ENCODE peak calls at places on chromosomes 11 and 22, in five cellular contexts. One of them, this sample, is unnamed.

GRCh38 chr11:130666781-130667251 is 218.4 kb downstream of the ADAMTS15 start:
- DNase-seq in endodermal cell: no peak
- DNase-seq in activated CD8-positive, alpha-beta T cell treated with anti-CD3 and anti-CD28 coated beads for 36 hours: no peak
- DNase-seq in neural progenitor cell: no peak
- DNase-seq in endothelial cell: no peak
- DNase-seq in this sample: no peak

GRCh38 chr22:39360674-39361413 is 11.1 kb downstream of the SYNGR1 start:
- DNase-seq in neural progenitor cell: peak
- DNase-seq in activated CD8-positive, alpha-beta T cell treated with anti-CD3 and anti-CD28 coated beads for 36 hours: no peak
- DNase-seq in endodermal cell: peak
- DNase-seq in endothelial cell: no peak
- DNase-seq in this sample: no peak

GRCh38 chr11:80502511-80502910 is 1061.7 kb upstream of the TENM4 start:
- DNase-seq in endothelial cell: no peak
- DNase-seq in neural progenitor cell: peak
- DNase-seq in endodermal cell: no peak
- DNase-seq in activated CD8-positive, alpha-beta T cell treated with anti-CD3 and anti-CD28 coated beads for 36 hours: no peak
- DNase-seq in this sample: no peak

GRCh38 chr22:33917744-33918406 is 2.4 kb downstream of the LARGE1 start:
- DNase-seq in neural progenitor cell: peak
- DNase-seq in endodermal cell: peak
- DNase-seq in endothelial cell: no peak
- DNase-seq in activated CD8-positive, alpha-beta T cell treated with anti-CD3 and anti-CD28 coated beads for 36 hours: no peak
- DNase-seq in this sample: peak

GRCh38 chr22:47408409-47408808 is 646.0 kb downstream of the TBC1D22A start:
- DNase-seq in neural progenitor cell: no peak
- DNase-seq in endothelial cell: no peak
- DNase-seq in activated CD8-positive, alpha-beta T cell treated with anti-CD3 and anti-CD28 coated beads for 36 hours: no peak
- DNase-seq in endodermal cell: no peak
- DNase-seq in this sample: no peak

GRCh38 chr11:12271826-12272366 is 105.5 kb upstream of the PARVA start:
- DNase-seq in endothelial cell: no peak
- DNase-seq in activated CD8-positive, alpha-beta T cell treated with anti-CD3 and anti-CD28 coated beads for 36 hours: no peak
- DNase-seq in endodermal cell: no peak
- DNase-seq in neural progenitor cell: no peak
- DNase-seq in this sample: no peak

GRCh38 chr11:131064373-131064991 is 148.2 kb upstream of the SNX19 start:
- DNase-seq in activated CD8-positive, alpha-beta T cell treated with anti-CD3 and anti-CD28 coated beads for 36 hours: peak
- DNase-seq in endothelial cell: peak
- DNase-seq in endodermal cell: peak
- DNase-seq in neural progenitor cell: peak
- DNase-seq in this sample: peak

GRCh38 chr11:66720223-66720898 is 8.7 kb downstream of the SPTBN2 start:
- DNase-seq in endothelial cell: peak
- DNase-seq in endodermal cell: peak
- DNase-seq in activated CD8-positive, alpha-beta T cell treated with anti-CD3 and anti-CD28 coated beads for 36 hours: peak
- DNase-seq in neural progenitor cell: peak
- DNase-seq in this sample: no peak

GRCh38 chr11:69283446-69283845 is 10.5 kb upstream of the MYEOV start:
- DNase-seq in activated CD8-positive, alpha-beta T cell treated with anti-CD3 and anti-CD28 coated beads for 36 hours: no peak
- DNase-seq in endothelial cell: no peak
- DNase-seq in endodermal cell: no peak
- DNase-seq in neural progenitor cell: no peak
- DNase-seq in this sample: no peak

GRCh38 chr11:7858001-7858400 is 61.3 kb upstream of the OR5P2 start:
- DNase-seq in endodermal cell: no peak
- DNase-seq in endothelial cell: no peak
- DNase-seq in neural progenitor cell: no peak
- DNase-seq in activated CD8-positive, alpha-beta T cell treated with anti-CD3 and anti-CD28 coated beads for 36 hours: no peak
- DNase-seq in this sample: no peak

GRCh38 chr11:109123811-109124787 is 297.9 kb upstream of the C11orf87 start:
- DNase-seq in neural progenitor cell: no peak
- DNase-seq in endodermal cell: peak
- DNase-seq in endothelial cell: no peak
- DNase-seq in activated CD8-positive, alpha-beta T cell treated with anti-CD3 and anti-CD28 coated beads for 36 hours: no peak
- DNase-seq in this sample: no peak

GRCh38 chr11:122173074-122173450 is 57.0 kb upstream of the BLID start:
- DNase-seq in endothelial cell: no peak
- DNase-seq in endodermal cell: no peak
- DNase-seq in neural progenitor cell: no peak
- DNase-seq in activated CD8-positive, alpha-beta T cell treated with anti-CD3 and anti-CD28 coated beads for 36 hours: no peak
- DNase-seq in this sample: no peak

GRCh38 chr11:75802913-75803820 is 11.8 kb upstream of the UVRAG start:
- DNase-seq in endodermal cell: peak
- DNase-seq in neural progenitor cell: peak
- DNase-seq in endothelial cell: peak
- DNase-seq in activated CD8-positive, alpha-beta T cell treated with anti-CD3 and anti-CD28 coated beads for 36 hours: peak
- DNase-seq in this sample: peak

GRCh38 chr11:1298695-1299492 is 10.5 kb downstream of the TOLLIP start:
- DNase-seq in endodermal cell: peak
- DNase-seq in neural progenitor cell: peak
- DNase-seq in activated CD8-positive, alpha-beta T cell treated with anti-CD3 and anti-CD28 coated beads for 36 hours: no peak
- DNase-seq in endothelial cell: no peak
- DNase-seq in this sample: no peak

GRCh38 chr11:131637469-131638175 is 267.2 kb downstream of the NTM start:
- DNase-seq in endothelial cell: no peak
- DNase-seq in neural progenitor cell: no peak
- DNase-seq in endodermal cell: peak
- DNase-seq in activated CD8-positive, alpha-beta T cell treated with anti-CD3 and anti-CD28 coated beads for 36 hours: no peak
- DNase-seq in this sample: no peak

GRCh38 chr11:64810891-64811272 is 531 bp upstream of the MEN1 start:
- DNase-seq in neural progenitor cell: peak
- DNase-seq in endodermal cell: no peak
- DNase-seq in activated CD8-positive, alpha-beta T cell treated with anti-CD3 and anti-CD28 coated beads for 36 hours: peak
- DNase-seq in endothelial cell: no peak
- DNase-seq in this sample: no peak

GRCh38 chr11:76666408-76666807 is 4.1 kb downstream of the LRRC32 start:
- DNase-seq in neural progenitor cell: peak
- DNase-seq in endothelial cell: peak
- DNase-seq in activated CD8-positive, alpha-beta T cell treated with anti-CD3 and anti-CD28 coated beads for 36 hours: no peak
- DNase-seq in endodermal cell: peak
- DNase-seq in this sample: peak

GRCh38 chr11:113447621-113448310 is 27.4 kb downstream of the DRD2 start:
- DNase-seq in endothelial cell: no peak
- DNase-seq in endodermal cell: no peak
- DNase-seq in activated CD8-positive, alpha-beta T cell treated with anti-CD3 and anti-CD28 coated beads for 36 hours: no peak
- DNase-seq in neural progenitor cell: no peak
- DNase-seq in this sample: no peak

GRCh38 chr22:20155330-20156041 is 4.6 kb upstream of the CCDC188 start:
- DNase-seq in neural progenitor cell: peak
- DNase-seq in activated CD8-positive, alpha-beta T cell treated with anti-CD3 and anti-CD28 coated beads for 36 hours: no peak
- DNase-seq in endodermal cell: no peak
- DNase-seq in endothelial cell: no peak
- DNase-seq in this sample: no peak

GRCh38 chr22:20156611-20157415 is 6.0 kb upstream of the CCDC188 start:
- DNase-seq in neural progenitor cell: peak
- DNase-seq in activated CD8-positive, alpha-beta T cell treated with anti-CD3 and anti-CD28 coated beads for 36 hours: peak
- DNase-seq in endodermal cell: peak
- DNase-seq in endothelial cell: peak
- DNase-seq in this sample: peak

GRCh38 chr22:20156042-20156389 is 5.2 kb upstream of the CCDC188 start:
- DNase-seq in endothelial cell: no peak
- DNase-seq in activated CD8-positive, alpha-beta T cell treated with anti-CD3 and anti-CD28 coated beads for 36 hours: no peak
- DNase-seq in endodermal cell: no peak
- DNase-seq in neural progenitor cell: no peak
- DNase-seq in this sample: no peak

GRCh38 chr22:20153945-20154344 is 3.1 kb upstream of the CCDC188 start:
- DNase-seq in endothelial cell: no peak
- DNase-seq in neural progenitor cell: peak
- DNase-seq in activated CD8-positive, alpha-beta T cell treated with anti-CD3 and anti-CD28 coated beads for 36 hours: no peak
- DNase-seq in endodermal cell: peak
- DNase-seq in this sample: no peak

DNA sequence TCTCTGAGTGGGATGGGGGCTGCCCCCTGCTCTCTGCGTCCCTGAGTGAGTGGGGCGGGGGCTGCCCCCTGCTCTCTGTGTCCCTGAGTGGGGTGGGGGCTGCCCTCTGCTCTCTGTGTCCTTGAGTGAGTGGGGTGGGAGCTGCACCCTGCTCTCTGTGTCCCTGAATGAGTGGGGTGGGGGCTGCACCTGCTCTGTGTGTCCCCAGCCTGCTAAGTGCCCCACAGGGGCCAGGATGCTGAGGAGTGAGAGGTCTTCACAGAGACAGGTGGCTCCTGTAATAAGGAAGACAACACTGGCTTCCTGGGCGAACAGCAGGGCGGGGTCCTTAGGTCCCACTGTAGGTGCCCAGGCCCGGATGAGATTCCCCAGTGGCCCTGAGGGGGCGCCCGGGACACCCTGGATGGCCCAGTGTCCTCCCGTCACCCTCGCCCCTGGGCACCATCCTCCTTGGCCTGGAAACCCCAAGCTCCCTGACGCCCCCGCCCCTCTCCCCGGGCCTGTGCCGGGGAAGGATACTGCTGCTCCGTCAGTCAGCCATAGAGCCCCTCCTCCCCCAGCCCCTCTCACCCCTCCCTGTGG is 3.8 kb upstream of the CCDC188 start:
- DNase-seq in neural progenitor cell: no peak
- DNase-seq in endodermal cell: peak
- DNase-seq in activated CD8-positive, alpha-beta T cell treated with anti-CD3 and anti-CD28 coated beads for 36 hours: no peak
- DNase-seq in endothelial cell: no peak
- DNase-seq in this sample: no peak
- TF ChIP-seq CTCF in neural progenitor cell: no peak
- TF ChIP-seq CTCF in endodermal cell: peak
- TF ChIP-seq CTCF in activated CD8-positive, alpha-beta T cell treated with anti-CD3 and anti-CD28 coated beads for 36 hours: no peak
- TF ChIP-seq CTCF in endothelial cell: no peak
- TF ChIP-seq CTCF in this sample: no peak

GRCh38 chr11:117950320-117950719 is 21.1 kb upstream of the TMPRSS13 start:
- DNase-seq in neural progenitor cell: no peak
- DNase-seq in endodermal cell: peak
- DNase-seq in activated CD8-positive, alpha-beta T cell treated with anti-CD3 and anti-CD28 coated beads for 36 hours: peak
- DNase-seq in endothelial cell: no peak
- DNase-seq in this sample: peak

GRCh38 chr11:117950999-117951961 is 22.1 kb upstream of the TMPRSS13 start:
- DNase-seq in endodermal cell: no peak
- DNase-seq in activated CD8-positive, alpha-beta T cell treated with anti-CD3 and anti-CD28 coated beads for 36 hours: peak
- DNase-seq in endothelial cell: no peak
- DNase-seq in neural progenitor cell: no peak
- DNase-seq in this sample: no peak

GRCh38 chr11:117958949-117959348 is 27.2 kb upstream of the IL10RA start:
- DNase-seq in endodermal cell: no peak
- DNase-seq in neural progenitor cell: no peak
- DNase-seq in endothelial cell: no peak
- DNase-seq in activated CD8-positive, alpha-beta T cell treated with anti-CD3 and anti-CD28 coated beads for 36 hours: no peak
- DNase-seq in this sample: no peak

GRCh38 chr11:117949062-117949461 is 19.9 kb upstream of the TMPRSS13 start:
- DNase-seq in activated CD8-positive, alpha-beta T cell treated with anti-CD3 and anti-CD28 coated beads for 36 hours: no peak
- DNase-seq in neural progenitor cell: no peak
- DNase-seq in endothelial cell: no peak
- DNase-seq in endodermal cell: no peak
- DNase-seq in this sample: no peak

GRCh38 chr11:117953029-117953671 is 23.9 kb upstream of the TMPRSS13 start:
- DNase-seq in endothelial cell: no peak
- DNase-seq in endodermal cell: peak
- DNase-seq in neural progenitor cell: no peak
- DNase-seq in activated CD8-positive, alpha-beta T cell treated with anti-CD3 and anti-CD28 coated beads for 36 hours: peak
- DNase-seq in this sample: no peak
- TF ChIP-seq CTCF in endothelial cell: no peak
- TF ChIP-seq CTCF in endodermal cell: no peak
- TF ChIP-seq CTCF in neural progenitor cell: no peak
- TF ChIP-seq CTCF in activated CD8-positive, alpha-beta T cell treated with anti-CD3 and anti-CD28 coated beads for 36 hours: no peak
- TF ChIP-seq CTCF in this sample: no peak

GRCh38 chr22:31872209-31872608 is 72.1 kb upstream of the YWHAH start:
- DNase-seq in endodermal cell: peak
- DNase-seq in endothelial cell: peak
- DNase-seq in neural progenitor cell: peak
- DNase-seq in activated CD8-positive, alpha-beta T cell treated with anti-CD3 and anti-CD28 coated beads for 36 hours: peak
- DNase-seq in this sample: no peak
- TF ChIP-seq CTCF in endodermal cell: peak
- TF ChIP-seq CTCF in endothelial cell: no peak
- TF ChIP-seq CTCF in neural progenitor cell: peak
- TF ChIP-seq CTCF in activated CD8-positive, alpha-beta T cell treated with anti-CD3 and anti-CD28 coated beads for 36 hours: no peak
- TF ChIP-seq CTCF in this sample: no peak

GRCh38 chr11:95972055-95972454 is 48.1 kb upstream of the MTMR2 start:
- DNase-seq in endothelial cell: no peak
- DNase-seq in activated CD8-positive, alpha-beta T cell treated with anti-CD3 and anti-CD28 coated beads for 36 hours: no peak
- DNase-seq in neural progenitor cell: no peak
- DNase-seq in endodermal cell: no peak
- DNase-seq in this sample: no peak

DNA sequence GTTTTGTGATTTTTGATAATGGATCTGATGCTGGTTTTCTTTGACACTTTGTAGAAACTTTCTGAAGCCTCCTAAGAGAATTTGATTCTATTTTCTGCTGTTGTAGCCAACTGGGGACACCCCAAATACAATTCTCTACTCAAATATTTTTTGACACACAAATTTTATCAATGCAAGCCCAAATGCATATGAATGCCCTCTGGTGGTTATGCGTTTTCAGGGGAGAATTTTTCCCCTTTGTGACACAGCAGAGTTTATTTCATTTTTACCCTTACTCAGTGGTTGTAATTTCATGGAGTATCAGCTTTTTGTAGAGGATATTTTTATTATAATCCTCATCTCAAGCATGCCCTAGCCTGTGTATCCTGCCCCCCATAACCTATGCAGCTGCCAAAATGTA is 44.7 kb upstream of the MTMR2 start:
- DNase-seq in endodermal cell: no peak
- DNase-seq in activated CD8-positive, alpha-beta T cell treated with anti-CD3 and anti-CD28 coated beads for 36 hours: no peak
- DNase-seq in neural progenitor cell: no peak
- DNase-seq in endothelial cell: no peak
- DNase-seq in this sample: no peak
- TF ChIP-seq CTCF in endodermal cell: peak
- TF ChIP-seq CTCF in activated CD8-positive, alpha-beta T cell treated with anti-CD3 and anti-CD28 coated beads for 36 hours: no peak
- TF ChIP-seq CTCF in neural progenitor cell: no peak
- TF ChIP-seq CTCF in endothelial cell: no peak
- TF ChIP-seq CTCF in this sample: no peak

GRCh38 chr22:49203091-49203862 is 624.4 kb downstream of the BRD1 start:
- DNase-seq in neural progenitor cell: no peak
- DNase-seq in endodermal cell: peak
- DNase-seq in endothelial cell: no peak
- DNase-seq in activated CD8-positive, alpha-beta T cell treated with anti-CD3 and anti-CD28 coated beads for 36 hours: no peak
- DNase-seq in this sample: no peak
- TF ChIP-seq CTCF in neural progenitor cell: no peak
- TF ChIP-seq CTCF in endodermal cell: no peak
- TF ChIP-seq CTCF in endothelial cell: no peak
- TF ChIP-seq CTCF in activated CD8-positive, alpha-beta T cell treated with anti-CD3 and anti-CD28 coated beads for 36 hours: no peak
- TF ChIP-seq CTCF in this sample: no peak

DNA sequence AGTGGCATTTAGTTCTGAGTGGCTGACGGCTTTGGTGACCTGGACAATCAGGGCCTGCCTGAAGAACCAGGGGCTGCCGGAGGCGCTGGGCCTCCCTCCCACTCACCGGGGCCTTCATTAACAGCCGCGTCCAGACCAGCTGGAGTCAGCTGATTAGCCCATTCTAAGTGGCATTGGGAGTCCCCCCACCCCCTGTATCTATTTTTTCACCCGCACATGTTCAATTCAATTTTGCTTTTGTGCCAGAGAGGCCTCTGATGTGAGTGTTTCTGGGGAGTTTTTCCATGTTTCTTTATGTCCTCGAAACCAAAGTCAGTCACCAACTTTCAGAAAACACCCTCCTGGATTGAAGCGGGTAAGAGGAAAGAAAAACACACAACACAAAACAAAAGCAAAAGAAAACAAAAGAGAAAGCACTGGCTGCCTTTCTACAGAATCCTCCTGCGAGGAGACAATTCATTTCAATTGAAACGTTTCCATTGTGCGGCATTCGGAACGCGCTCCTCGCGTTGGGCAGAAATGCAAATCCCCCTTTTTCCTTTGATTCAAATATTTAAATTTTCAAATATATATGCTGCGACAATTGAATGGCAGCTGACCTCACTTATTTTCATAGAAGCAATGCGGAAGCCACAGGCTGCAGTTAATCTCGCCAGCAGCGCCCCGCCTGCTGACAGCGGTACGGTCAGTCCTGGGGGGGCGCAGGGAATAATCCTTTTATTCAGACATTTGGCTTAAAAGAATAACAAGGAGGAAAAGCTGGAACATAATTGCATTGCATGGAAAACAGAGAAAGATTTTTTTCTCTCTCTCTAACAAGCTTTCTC is 17.6 kb downstream of the CDKN1C start:
- DNase-seq in endothelial cell: no peak
- DNase-seq in neural progenitor cell: peak
- DNase-seq in endodermal cell: no peak
- DNase-seq in activated CD8-positive, alpha-beta T cell treated with anti-CD3 and anti-CD28 coated beads for 36 hours: no peak
- DNase-seq in this sample: no peak
- TF ChIP-seq CTCF in endothelial cell: no peak
- TF ChIP-seq CTCF in neural progenitor cell: peak
- TF ChIP-seq CTCF in endodermal cell: no peak
- TF ChIP-seq CTCF in activated CD8-positive, alpha-beta T cell treated with anti-CD3 and anti-CD28 coated beads for 36 hours: no peak
- TF ChIP-seq CTCF in this sample: no peak

This sample was measured in GM20000.